ENCODE peak calls at places on chromosomes 5 and 9, in ten cellular contexts. Z, W, T, I, H, B, C, Q, U and Y are unnamed samples.

GRCh38 chr9:15357050-15357653 is 50.1 kb upstream of the TTC39B start:
- DNase-seq in Z (no peak), W (peak), T (peak), I (peak), H (no peak), B (no peak), C (peak), Q (no peak), U (peak), Y (no peak)

GRCh38 chr5:143588933-143589662 is 185.6 kb upstream of the NR3C1 start:
- DNase-seq in Z (no peak), W (no peak), T (no peak), I (no peak), H (no peak), B (no peak), C (no peak), Q (no peak), U (no peak), Y (no peak)

GRCh38 chr5:92884464-92884863 is 696.6 kb downstream of the NR2F1-AS1 start:
- DNase-seq in Z (no peak), W (no peak), T (no peak), I (peak), H (no peak), B (no peak), C (no peak), Q (no peak), U (no peak), Y (no peak)

GRCh38 chr9:75712690-75713089 is 177.8 kb upstream of the PCSK5 start:
- DNase-seq in Z (no peak), W (no peak), T (no peak), I (no peak), H (no peak), B (no peak), C (no peak), Q (no peak), U (no peak), Y (no peak)

GRCh38 chr9:94881023-94881422 is 154.5 kb downstream of the AOPEP start:
- DNase-seq in Z (no peak), W (no peak), T (no peak), I (no peak), H (no peak), B (no peak), C (no peak), Q (no peak), U (no peak), Y (no peak)

GRCh38 chr9:13445123-13445522 is 165.6 kb upstream of the MPDZ start:
- DNase-seq in Z (no peak), W (no peak), T (no peak), I (no peak), H (no peak), B (no peak), C (no peak), Q (peak), U (no peak), Y (no peak)

GRCh38 chr9:99150456-99151171 is 45.7 kb downstream of the TGFBR1 start:
- DNase-seq in Z (no peak), W (no peak), T (no peak), I (no peak), H (no peak), B (no peak), C (peak), Q (no peak), U (no peak), Y (no peak)

GRCh38 chr9:13841801-13842462 is 472.0 kb downstream of the NFIB start:
- DNase-seq in Z (no peak), W (no peak), T (no peak), I (peak), H (no peak), B (no peak), C (no peak), Q (no peak), U (no peak), Y (no peak)

GRCh38 chr5:10521466-10522223 is 42.2 kb upstream of the ANKRD33B start:
- DNase-seq in Z (no peak), W (no peak), T (peak), I (peak), H (no peak), B (no peak), C (no peak), Q (no peak), U (no peak), Y (peak)

GRCh38 chr9:16344343-16344742 is 526.1 kb downstream of the BNC2 start:
- DNase-seq in Z (no peak), W (no peak), T (no peak), I (peak), H (peak), B (no peak), C (no peak), Q (peak), U (no peak), Y (no peak)

GRCh38 chr9:38707885-38708640 is 11.9 kb downstream of the FAM240B start:
- DNase-seq in Z (no peak), W (no peak), T (peak), I (peak), H (peak), B (no peak), C (peak), Q (no peak), U (no peak), Y (no peak)

GRCh38 chr5:132489871-132490483 is 596 bp downstream of the IRF1 start:
- DNase-seq in Z (no peak), W (peak), T (peak), I (no peak), H (no peak), B (peak), C (no peak), Q (peak), U (peak), Y (peak)

GRCh38 chr5:94524841-94525697 is 93.3 kb downstream of the KIAA0825 start:
- DNase-seq in Z (peak), W (no peak), T (peak), I (peak), H (peak), B (peak), C (peak), Q (peak), U (no peak), Y (no peak)

GRCh38 chr9:86939311-86939710 is 8.0 kb downstream of the GAS1 start:
- DNase-seq in Z (no peak), W (no peak), T (no peak), I (no peak), H (no peak), B (no peak), C (no peak), Q (no peak), U (no peak), Y (no peak)

GRCh38 chr9:68775003-68775730 is 70.1 kb downstream of the PIP5K1B start:
- DNase-seq in Z (no peak), W (no peak), T (no peak), I (no peak), H (no peak), B (no peak), C (no peak), Q (no peak), U (no peak), Y (no peak)

GRCh38 chr5:145375521-145375920 is 459.6 kb downstream of the PRELID2 start:
- DNase-seq in Z (no peak), W (no peak), T (no peak), I (no peak), H (no peak), B (no peak), C (no peak), Q (no peak), U (no peak), Y (no peak)

GRCh38 chr5:170486366-170486765 is 17.5 kb upstream of the KCNIP1 start:
- DNase-seq in Z (no peak), W (no peak), T (no peak), I (no peak), H (no peak), B (no peak), C (no peak), Q (no peak), U (no peak), Y (no peak)

GRCh38 chr5:90184764-90185163 is 224.8 kb downstream of the CETN3 start:
- DNase-seq in Z (no peak), W (no peak), T (no peak), I (peak), H (no peak), B (no peak), C (no peak), Q (no peak), U (no peak), Y (no peak)

GRCh38 chr9:34380034-34380510 is 3.4 kb upstream of the MYORG start:
- DNase-seq in Z (peak), W (no peak), T (no peak), I (no peak), H (no peak), B (no peak), C (peak), Q (no peak), U (no peak), Y (no peak)

GRCh38 chr9:117046666-117047327 is 359.7 kb downstream of the TRIM32 start:
- DNase-seq in Z (no peak), W (no peak), T (no peak), I (peak), H (no peak), B (no peak), C (no peak), Q (peak), U (no peak), Y (no peak)

GRCh38 chr5:1163366-1163765 is 38.0 kb upstream of the SLC6A19 start:
- DNase-seq in Z (no peak), W (no peak), T (no peak), I (no peak), H (no peak), B (no peak), C (no peak), Q (no peak), U (no peak), Y (no peak)